ENCODE peak calls at places on chromosome 14, in six cellular contexts. D is neuronal stem cell, O is mesenchymal stem cell, Y is H9, Z is H1, W is trophoblast cell. S is an unnamed sample. For H3K9me3, the result is how much of the 10 kb centered on the place peaks cover.

GRCh38 chr14:30603402-30603801 is 18.7 kb upstream of the SCFD1 start:
- DNase-seq in Y (no peak), Z (no peak), D (no peak), O (no peak), W (peak), S (no peak)

GRCh38 chr14:33730163-33730562 is 220.7 kb downstream of the EGLN3 start:
- DNase-seq in O (no peak), Y (no peak), Z (no peak), W (no peak), D (no peak), S (no peak)

GRCh38 chr14:69749956-69750355 is 17.0 kb upstream of the SRSF5 start:
- DNase-seq in W (no peak), D (no peak), Z (no peak), Y (no peak), O (no peak), S (no peak)

GRCh38 chr14:66698503-66698902 is 190.6 kb downstream of the GPHN start:
- DNase-seq in Y (no peak), Z (no peak), D (no peak), O (no peak), W (no peak), S (no peak)

GRCh38 chr14:54591461-54592245 is 24.7 kb downstream of the SAMD4A start:
- DNase-seq in O (no peak), Y (no peak), D (no peak), Z (no peak), W (no peak), S (no peak)

GRCh38 chr14:93956514-93957332 is 19.6 kb downstream of the ASB2 start:
- DNase-seq in W (no peak), D (no peak), Z (no peak), O (no peak), Y (no peak), S (no peak)

GRCh38 chr14:23697689-23698088 is 61.5 kb downstream of the DHRS2 start:
- DNase-seq in Z (no peak), O (no peak), D (no peak), Y (no peak), W (no peak), S (no peak)

GRCh38 chr14:37565550-37565949 is 29.5 kb downstream of the FOXA1 start:
- DNase-seq in Z (no peak), W (no peak), D (no peak), Y (no peak), O (no peak), S (no peak)

GRCh38 chr14:65101631-65102440 is 481 bp downstream of the MAX start:
- DNase-seq in W (no peak), D (peak), O (peak), Y (peak), Z (peak), S (no peak)

GRCh38 chr14:68199465-68200145 is 380.0 kb downstream of the RAD51B start:
- DNase-seq in D (peak), Y (peak), Z (peak), W (no peak), O (no peak), S (no peak)

GRCh38 chr14:73763396-73763795 is 49.2 kb upstream of the PNMA1 start:
- DNase-seq in Y (no peak), W (no peak), Z (no peak), O (no peak), D (no peak), S (no peak)

GRCh38 chr14:99689266-99690236 is 5.5 kb downstream of the CYP46A1 start:
- DNase-seq in D (no peak), Y (no peak), W (no peak), Z (peak), O (no peak), S (no peak)
- H3K4ac ChIP-seq in D (no peak), Y (no peak), W (no peak), Z (no peak), O (no peak), S (no peak)

GRCh38 chr14:60116181-60116580 is 24.5 kb downstream of the PCNX4 start:
- DNase-seq in Z (no peak), Y (no peak), D (no peak), O (peak), W (no peak), S (peak)
- H3K9me3 ChIP-seq in Z (under half), Y (under half), D (under half), O (under half), W (under half), S (under half)

GRCh38 chr14:89988787-89989186 is 33.1 kb downstream of the TDP1 start:
- DNase-seq in Z (no peak), O (no peak), Y (no peak), W (no peak), D (no peak), S (no peak)
- H3K4ac ChIP-seq in Z (no peak), O (no peak), Y (no peak), W (no peak), D (no peak), S (no peak)

GRCh38 chr14:98477935-98478334 is 794.1 kb downstream of the BCL11B start:
- DNase-seq in O (no peak), D (no peak), Z (no peak), Y (no peak), W (no peak), S (no peak)

GRCh38 chr14:98470663-98471062 is 801.3 kb downstream of the BCL11B start:
- DNase-seq in Y (no peak), W (no peak), O (no peak), Z (no peak), D (no peak), S (no peak)

GRCh38 chr14:98474900-98475299 is 797.1 kb downstream of the BCL11B start:
- DNase-seq in O (no peak), Y (no peak), W (no peak), Z (no peak), D (no peak), S (no peak)
- H3K9me3 ChIP-seq in O (under half), Y (under half), W (under half), Z (under half), D (under half), S (under half)

DNA sequence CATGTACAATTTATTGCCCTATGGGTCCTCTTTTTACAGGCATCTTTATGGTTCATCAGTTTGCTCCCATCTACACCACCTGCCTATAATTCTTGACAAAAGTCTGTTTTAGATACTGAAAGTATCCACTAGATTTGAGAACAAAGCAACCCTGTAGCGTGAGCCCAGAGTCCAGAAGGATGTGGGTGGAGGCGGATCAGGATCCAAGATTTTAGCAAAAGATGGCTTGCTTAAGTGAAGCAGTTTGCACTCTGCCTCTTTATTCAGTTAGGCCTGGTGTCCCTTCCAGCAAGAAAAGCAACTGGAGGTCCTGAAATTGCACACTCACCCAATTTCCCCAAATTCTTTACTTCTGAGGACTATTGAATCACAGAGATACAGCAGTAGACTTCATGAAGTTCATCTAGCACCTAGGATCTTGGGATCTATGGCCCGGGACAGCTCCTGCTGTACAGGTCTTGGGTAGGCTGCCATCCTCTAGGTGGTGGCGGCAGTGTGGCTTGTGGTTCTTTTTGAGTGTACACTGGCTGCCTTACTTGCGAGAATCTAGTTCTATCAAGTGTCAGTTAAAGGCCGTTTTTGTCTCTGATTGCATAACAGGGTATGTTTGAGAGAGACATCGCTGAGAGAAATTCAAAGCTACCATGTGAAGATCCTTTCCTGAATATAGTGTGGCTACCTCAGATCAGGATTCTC is 873.2 kb downstream of the NRXN3 start:
- DNase-seq in O (no peak), Z (no peak), D (no peak), Y (no peak), W (no peak), S (no peak)
- H3K4ac ChIP-seq in O (no peak), Z (no peak), D (no peak), Y (no peak), W (no peak), S (no peak)

GRCh38 chr14:105098316-105098715 is 33.1 kb upstream of the GPR132 start:
- DNase-seq in O (no peak), Z (no peak), Y (no peak), W (no peak), D (no peak), S (no peak)

GRCh38 chr14:105100931-105101330 is 35.7 kb upstream of the GPR132 start:
- DNase-seq in Y (no peak), W (no peak), D (no peak), Z (no peak), O (no peak), S (no peak)

GRCh38 chr14:105102361-105102760 is 37.1 kb upstream of the GPR132 start:
- DNase-seq in Z (no peak), W (no peak), D (no peak), O (no peak), Y (no peak), S (no peak)

GRCh38 chr14:105097797-105098127 is 32.5 kb upstream of the GPR132 start:
- DNase-seq in Z (no peak), Y (no peak), O (no peak), D (no peak), W (no peak), S (no peak)

GRCh38 chr14:105099778-105100177 is 34.5 kb upstream of the GPR132 start:
- DNase-seq in O (no peak), Z (no peak), W (no peak), Y (no peak), D (no peak), S (no peak)
- H3K9me3 ChIP-seq in O (under half), Z (under half), W (under half), Y (under half), D (under half), S (under half)

GRCh38 chr14:102362545-102363181 is at the start of the genes CINP and TECPR2:
- DNase-seq in Y (peak), W (peak), Z (peak), O (peak), D (peak), S (peak)
- H3K4ac ChIP-seq in Y (no peak), W (peak), Z (no peak), O (no peak), D (no peak), S (peak)

DNA sequence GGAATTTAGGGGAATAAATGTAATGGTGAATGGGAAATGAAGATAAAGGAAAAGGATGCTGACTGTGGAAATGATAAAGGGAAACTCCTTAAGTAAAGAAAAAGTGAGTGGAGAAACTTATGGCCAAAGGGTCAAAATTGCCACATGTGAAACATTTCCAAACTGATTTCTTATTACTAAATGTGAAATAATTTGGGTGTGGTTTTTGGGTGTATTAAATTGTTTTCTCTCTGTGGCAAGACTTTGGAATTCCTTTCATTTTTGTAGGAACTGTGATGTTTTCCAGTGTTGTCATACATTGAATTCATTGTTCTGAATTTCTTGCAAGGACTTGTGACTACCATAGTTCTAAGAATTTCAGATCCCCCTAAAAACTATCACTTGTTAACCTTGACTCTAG is 1891.5 kb upstream of the SEL1L start:
- DNase-seq in O (no peak), W (no peak), Y (no peak), Z (no peak), D (no peak), S (peak)
- H3K9me3 ChIP-seq in O (under half), W (under half), Y (under half), Z (under half), D (under half), S (under half)

DNA sequence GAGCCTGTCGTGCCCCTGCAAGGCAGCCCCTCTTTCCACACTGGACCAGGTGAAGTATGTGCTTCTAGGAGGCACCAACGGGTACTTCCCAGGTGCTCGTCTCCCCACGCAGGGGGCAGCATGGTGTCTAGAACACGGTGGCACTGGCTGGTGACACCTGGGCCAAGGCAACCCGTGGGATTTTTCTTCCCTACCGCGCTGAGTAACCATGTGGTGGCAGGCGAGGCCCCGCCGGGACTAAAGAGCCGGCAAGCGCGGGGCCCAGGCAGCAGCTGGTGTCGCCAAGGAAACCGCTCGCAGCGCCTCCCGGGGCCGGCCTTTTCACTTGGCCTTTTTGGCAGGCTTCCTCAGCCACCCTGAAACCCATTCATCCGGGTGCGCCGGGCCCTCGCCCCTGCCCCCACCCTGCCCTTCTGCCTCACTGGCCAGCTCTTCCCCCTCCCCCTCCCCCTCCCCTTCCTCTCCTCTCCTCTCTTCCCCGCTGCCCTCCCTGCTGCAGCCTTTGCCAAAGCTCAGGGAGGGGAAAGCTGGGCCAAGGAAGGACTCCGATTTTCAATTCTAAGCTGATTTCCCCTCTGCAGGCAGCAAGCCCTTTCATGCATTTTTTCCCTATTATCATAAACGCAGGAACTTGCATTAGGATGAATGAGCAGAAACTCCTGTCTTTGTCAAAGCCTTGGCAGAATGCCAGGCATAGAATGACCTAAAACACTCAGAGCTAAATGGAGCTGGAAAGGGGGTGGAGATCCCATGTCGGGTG is 81.2 kb downstream of the IRF2BPL start:
- DNase-seq in W (peak), Y (peak), O (peak), Z (peak), D (peak), S (peak)
- H3K4ac ChIP-seq in W (no peak), Y (no peak), O (peak), Z (no peak), D (peak), S (peak)